ENCODE peak calls at places on chromosomes 3 and 15, in five cellular contexts. One of them, this sample, is unnamed.

GRCh38 chr3:52529376-52530333 is 4.0 kb downstream of the NT5DC2 start:
- DNase-seq in keratinocyte: no peak
- DNase-seq in transverse colon: peak; percentile 7
- DNase-seq in colonic mucosa: no peak
- DNase-seq in breast epithelium: no peak
- DNase-seq in this sample: peak; percentile 57

GRCh38 chr15:88334436-88334835 is 77.9 kb upstream of the NTRK3 start:
- DNase-seq in transverse colon: no peak
- DNase-seq in colonic mucosa: no peak
- DNase-seq in keratinocyte: no peak
- DNase-seq in breast epithelium: no peak
- DNase-seq in this sample: no peak

GRCh38 chr3:120022729-120023128 is 71.5 kb downstream of the GSK3B start:
- DNase-seq in transverse colon: no peak
- DNase-seq in breast epithelium: no peak
- DNase-seq in colonic mucosa: no peak
- DNase-seq in keratinocyte: no peak
- DNase-seq in this sample: no peak

GRCh38 chr3:134769469-134769868 is 25.6 kb upstream of the EPHB1 start:
- DNase-seq in keratinocyte: no peak
- DNase-seq in transverse colon: no peak
- DNase-seq in breast epithelium: no peak
- DNase-seq in colonic mucosa: no peak
- DNase-seq in this sample: no peak

GRCh38 chr3:126914226-126914625 is 68.7 kb upstream of the PLXNA1 start:
- DNase-seq in colonic mucosa: no peak
- DNase-seq in keratinocyte: no peak
- DNase-seq in breast epithelium: no peak
- DNase-seq in transverse colon: no peak
- DNase-seq in this sample: no peak

GRCh38 chr15:80382285-80382684 is 21.9 kb upstream of the ARNT2 start:
- DNase-seq in transverse colon: no peak
- DNase-seq in colonic mucosa: no peak
- DNase-seq in breast epithelium: no peak
- DNase-seq in keratinocyte: no peak
- DNase-seq in this sample: no peak

GRCh38 chr15:70474682-70475438 is 288.5 kb downstream of the UACA start:
- DNase-seq in transverse colon: no peak
- DNase-seq in colonic mucosa: no peak
- DNase-seq in keratinocyte: peak; percentile 65
- DNase-seq in breast epithelium: peak; percentile 94
- DNase-seq in this sample: no peak

GRCh38 chr3:46372492-46373359 is 2.0 kb downstream of the CCR5 start:
- DNase-seq in breast epithelium: no peak
- DNase-seq in transverse colon: no peak
- DNase-seq in keratinocyte: no peak
- DNase-seq in colonic mucosa: no peak
- DNase-seq in this sample: no peak

GRCh38 chr3:57927916-57928315 is 80.3 kb upstream of the FLNB start:
- DNase-seq in transverse colon: no peak
- DNase-seq in breast epithelium: no peak
- DNase-seq in colonic mucosa: no peak
- DNase-seq in keratinocyte: no peak
- DNase-seq in this sample: no peak

GRCh38 chr3:150146891-150147761 is 176.4 kb upstream of the PFN2 start:
- DNase-seq in breast epithelium: no peak
- DNase-seq in transverse colon: peak; percentile 33
- DNase-seq in keratinocyte: peak; percentile 26
- DNase-seq in colonic mucosa: no peak
- DNase-seq in this sample: no peak

GRCh38 chr15:68431037-68431791 is 749 bp downstream of the ITGA11 start:
- DNase-seq in keratinocyte: no peak
- DNase-seq in transverse colon: no peak
- DNase-seq in colonic mucosa: peak; percentile 27
- DNase-seq in breast epithelium: peak; percentile 16
- DNase-seq in this sample: no peak

GRCh38 chr3:46897031-46897430 is 19.5 kb downstream of the PTH1R start:
- DNase-seq in breast epithelium: no peak
- DNase-seq in colonic mucosa: no peak
- DNase-seq in transverse colon: no peak
- DNase-seq in keratinocyte: no peak
- DNase-seq in this sample: no peak

GRCh38 chr15:67062365-67062985 is 2.9 kb upstream of the SMAD3 start:
- DNase-seq in colonic mucosa: peak; percentile 65
- DNase-seq in keratinocyte: no peak
- DNase-seq in transverse colon: peak; percentile 25
- DNase-seq in breast epithelium: no peak
- DNase-seq in this sample: no peak

GRCh38 chr15:34753236-34753894 is 1.4 kb downstream of the GJD2 start:
- DNase-seq in colonic mucosa: no peak
- DNase-seq in breast epithelium: no peak
- DNase-seq in keratinocyte: no peak
- DNase-seq in transverse colon: no peak
- DNase-seq in this sample: peak; percentile 34

GRCh38 chr3:64599651-64600050 is 88.1 kb downstream of the ADAMTS9 start:
- DNase-seq in keratinocyte: no peak
- DNase-seq in breast epithelium: no peak
- DNase-seq in transverse colon: no peak
- DNase-seq in colonic mucosa: no peak
- DNase-seq in this sample: no peak

GRCh38 chr3:187798531-187799520 is 53.6 kb upstream of the BCL6 start:
- DNase-seq in colonic mucosa: no peak
- DNase-seq in transverse colon: no peak
- DNase-seq in keratinocyte: no peak
- DNase-seq in breast epithelium: no peak
- DNase-seq in this sample: no peak

DNA sequence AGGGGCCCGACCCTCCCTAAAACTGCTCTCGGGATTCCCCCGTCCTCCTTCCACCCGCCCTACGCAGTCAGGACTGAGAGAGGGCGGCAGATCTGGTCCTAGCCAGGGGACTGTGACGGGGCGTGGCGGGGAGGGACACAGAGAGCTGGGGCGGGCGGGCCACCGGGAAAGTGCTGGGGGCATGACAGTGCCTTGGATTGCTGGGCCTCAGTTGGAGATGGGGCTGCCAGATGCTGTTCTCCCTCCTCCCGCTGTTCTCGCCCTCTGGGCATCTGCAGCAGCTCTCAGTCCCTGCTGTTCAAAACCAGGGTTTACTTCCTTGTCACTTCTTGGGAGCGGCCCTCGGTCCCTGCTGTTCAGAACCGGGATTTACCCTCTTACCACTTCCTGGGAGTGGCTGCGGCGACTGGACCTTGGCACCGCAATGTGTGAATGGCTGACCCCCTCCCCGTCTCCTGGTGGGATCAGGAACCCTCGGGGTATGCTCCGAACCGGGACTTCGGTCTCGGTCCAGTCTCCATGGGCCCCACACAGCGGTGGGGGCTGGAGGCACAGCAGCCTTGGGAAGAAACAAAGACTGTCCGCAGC is 1.8 kb upstream of the RPP25 start:
- DNase-seq in colonic mucosa: peak; percentile 87
- DNase-seq in transverse colon: peak; percentile 87
- DNase-seq in breast epithelium: peak; percentile 50
- DNase-seq in keratinocyte: no peak
- DNase-seq in this sample: peak; percentile 56
- H3K4me3 ChIP-seq in colonic mucosa: peak overlapping the region; percentile 69
- H3K4me3 ChIP-seq in transverse colon: peak overlapping the region; percentile 63
- H3K4me3 ChIP-seq in breast epithelium: peak overlapping the region; percentile 86
- H3K4me3 ChIP-seq in keratinocyte: peak overlapping the region; percentile 32
- H3K4me3 ChIP-seq in this sample: peak overlapping the region; percentile 74

DNA sequence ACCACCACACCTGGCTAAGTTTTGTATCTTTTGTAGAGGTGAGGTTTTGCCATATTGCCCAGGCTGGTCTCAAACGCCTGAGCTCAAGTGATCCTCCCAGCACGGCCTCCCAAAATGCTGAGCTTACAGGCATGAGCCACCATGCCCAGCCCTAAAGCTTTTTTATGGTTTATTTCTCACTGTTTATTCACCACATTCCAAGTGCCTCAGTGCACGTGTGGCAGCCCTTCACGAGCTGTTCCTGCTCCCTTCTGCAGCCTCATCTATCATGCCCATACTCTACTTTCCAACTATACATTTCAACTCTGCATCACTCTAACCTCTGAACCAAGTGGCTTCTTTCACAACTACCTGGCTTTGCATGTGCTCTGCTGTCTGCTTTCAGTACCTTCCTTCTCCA is 17.9 kb upstream of the OSBPL11 start:
- DNase-seq in transverse colon: no peak
- DNase-seq in keratinocyte: no peak
- DNase-seq in colonic mucosa: no peak
- DNase-seq in breast epithelium: no peak
- DNase-seq in this sample: no peak
- H3K27ac ChIP-seq in transverse colon: no peak overlapping the region
- H3K27ac ChIP-seq in keratinocyte: no peak overlapping the region
- H3K27ac ChIP-seq in colonic mucosa: no peak overlapping the region
- H3K27ac ChIP-seq in breast epithelium: no peak overlapping the region
- H3K27ac ChIP-seq in this sample: no peak overlapping the region

GRCh38 chr3:34683851-34684250 is 885.4 kb downstream of the PDCD6IP start:
- DNase-seq in colonic mucosa: peak; percentile 57
- DNase-seq in keratinocyte: no peak
- DNase-seq in transverse colon: peak; percentile 74
- DNase-seq in breast epithelium: no peak
- DNase-seq in this sample: peak; percentile 74
- TF ChIP-seq CTCF in colonic mucosa: peak; percentile 47
- TF ChIP-seq CTCF in keratinocyte: peak; percentile 46
- TF ChIP-seq CTCF in transverse colon: peak; percentile 67
- TF ChIP-seq CTCF in breast epithelium: peak; percentile 35
- TF ChIP-seq CTCF in this sample: peak; percentile 60

DNA sequence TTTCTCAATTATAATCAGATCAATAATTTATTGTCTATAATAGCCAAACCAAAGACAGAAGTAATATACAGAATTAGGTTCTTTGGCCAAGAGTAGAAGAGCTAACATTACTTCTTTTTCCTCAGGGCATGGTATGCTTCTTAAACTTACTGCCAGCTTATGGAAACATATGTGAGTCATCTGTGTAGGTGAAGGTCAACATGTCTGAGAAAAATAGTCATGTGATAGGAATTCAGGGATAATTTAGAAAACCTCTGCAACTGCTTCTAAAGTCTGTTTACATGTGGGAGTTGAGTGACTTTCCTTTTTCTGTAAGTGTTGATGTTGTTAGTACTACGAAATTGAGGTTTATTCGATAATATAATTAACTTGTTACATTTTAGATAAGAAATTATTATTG is 19.2 kb upstream of the MAP6D1 start:
- DNase-seq in transverse colon: no peak
- DNase-seq in keratinocyte: peak; percentile 50
- DNase-seq in colonic mucosa: no peak
- DNase-seq in breast epithelium: no peak
- DNase-seq in this sample: no peak
- H3K4me3 ChIP-seq in transverse colon: no peak overlapping the region
- H3K4me3 ChIP-seq in keratinocyte: no peak overlapping the region
- H3K4me3 ChIP-seq in colonic mucosa: no peak overlapping the region
- H3K4me3 ChIP-seq in breast epithelium: no peak overlapping the region
- H3K4me3 ChIP-seq in this sample: no peak overlapping the region

DNA sequence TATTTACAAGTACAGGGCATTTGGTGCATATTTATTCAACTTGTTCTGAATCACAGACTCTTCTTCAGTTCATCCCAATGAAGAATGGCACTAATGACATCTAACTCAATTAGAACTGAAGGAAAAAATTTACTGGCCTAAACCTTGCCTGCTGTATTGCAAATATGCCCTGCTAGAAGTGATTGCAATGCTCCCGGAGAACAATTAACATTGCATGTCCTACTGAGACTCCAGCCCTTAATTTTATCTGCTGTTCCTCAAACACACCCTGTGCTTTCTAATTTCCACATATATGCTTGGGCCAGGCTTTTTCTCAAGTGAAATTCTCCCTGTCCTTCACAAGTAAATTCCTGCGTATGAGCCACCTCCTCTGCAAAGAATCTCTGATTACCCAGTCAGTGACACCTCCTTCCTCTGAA is 8.3 kb downstream of the ACKR4 start:
- DNase-seq in transverse colon: no peak
- DNase-seq in colonic mucosa: no peak
- DNase-seq in breast epithelium: no peak
- DNase-seq in keratinocyte: no peak
- DNase-seq in this sample: no peak
- H3K27ac ChIP-seq in transverse colon: no peak overlapping the region
- H3K27ac ChIP-seq in colonic mucosa: no peak overlapping the region
- H3K27ac ChIP-seq in breast epithelium: no peak overlapping the region
- H3K27ac ChIP-seq in keratinocyte: no peak overlapping the region
- H3K27ac ChIP-seq in this sample: no peak overlapping the region

DNA sequence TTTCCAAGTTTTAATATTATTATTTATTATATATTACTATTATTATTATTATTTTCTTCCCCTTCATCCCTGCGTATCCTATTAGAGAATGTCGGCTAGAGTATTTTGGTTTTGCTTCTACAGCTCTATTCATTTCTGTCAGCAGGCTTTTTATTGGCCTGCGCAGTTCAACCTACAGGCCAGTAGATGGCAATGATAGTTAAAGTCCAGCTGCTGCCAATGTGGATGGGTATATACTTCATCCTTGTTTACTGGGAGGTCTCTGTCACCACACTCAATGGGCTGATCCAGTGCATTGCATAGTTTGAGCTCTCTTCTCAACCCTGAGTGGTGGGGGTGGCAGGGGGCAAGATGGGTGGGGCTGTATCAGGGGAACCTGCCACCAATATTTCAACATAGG is 799.8 kb downstream of the NSUN3 start:
- DNase-seq in colonic mucosa: no peak
- DNase-seq in transverse colon: no peak
- DNase-seq in breast epithelium: no peak
- DNase-seq in keratinocyte: no peak
- DNase-seq in this sample: peak; percentile 52
- TF ChIP-seq CTCF in colonic mucosa: peak; percentile 48
- TF ChIP-seq CTCF in transverse colon: no peak
- TF ChIP-seq CTCF in breast epithelium: no peak
- TF ChIP-seq CTCF in keratinocyte: peak; percentile 54
- TF ChIP-seq CTCF in this sample: peak; percentile 31

GRCh38 chr3:118938183-118938961 is 96.3 kb downstream of the IGSF11 start:
- DNase-seq in breast epithelium: no peak
- DNase-seq in transverse colon: no peak
- DNase-seq in keratinocyte: no peak
- DNase-seq in colonic mucosa: no peak
- DNase-seq in this sample: no peak
- H3K4me3 ChIP-seq in breast epithelium: no peak overlapping the region
- H3K4me3 ChIP-seq in transverse colon: no peak overlapping the region
- H3K4me3 ChIP-seq in keratinocyte: no peak overlapping the region
- H3K4me3 ChIP-seq in colonic mucosa: no peak overlapping the region
- H3K4me3 ChIP-seq in this sample: no peak overlapping the region

GRCh38 chr15:71518661-71519060 is 291.7 kb upstream of the NR2E3 start:
- DNase-seq in keratinocyte: no peak
- DNase-seq in breast epithelium: no peak
- DNase-seq in transverse colon: no peak
- DNase-seq in colonic mucosa: no peak
- DNase-seq in this sample: no peak

GRCh38 chr15:71517751-71518150 is 292.6 kb upstream of the NR2E3 start:
- DNase-seq in keratinocyte: no peak
- DNase-seq in transverse colon: no peak
- DNase-seq in breast epithelium: no peak
- DNase-seq in colonic mucosa: no peak
- DNase-seq in this sample: no peak

GRCh38 chr15:71512281-71513016 is 297.9 kb upstream of the NR2E3 start:
- DNase-seq in colonic mucosa: no peak
- DNase-seq in keratinocyte: no peak
- DNase-seq in transverse colon: no peak
- DNase-seq in breast epithelium: no peak
- DNase-seq in this sample: no peak

GRCh38 chr15:71515375-71516186 is 294.8 kb upstream of the NR2E3 start:
- DNase-seq in keratinocyte: no peak
- DNase-seq in colonic mucosa: no peak
- DNase-seq in breast epithelium: peak; percentile 71
- DNase-seq in transverse colon: peak; percentile 11
- DNase-seq in this sample: peak; percentile 40
- H3K27ac ChIP-seq in keratinocyte: peak overlapping the region; percentile 0
- H3K27ac ChIP-seq in colonic mucosa: no peak overlapping the region
- H3K27ac ChIP-seq in breast epithelium: peak overlapping the region; percentile 78
- H3K27ac ChIP-seq in transverse colon: peak overlapping the region; percentile 8
- H3K27ac ChIP-seq in this sample: no peak overlapping the region

This sample was measured in adrenal gland.